ENCODE peak calls at places on chromosome 17, in six cellular contexts. M is sigmoid colon, H is A549, X is tibial nerve, B is HepG2, U is K562. V is an unnamed sample.

GRCh38 chr17:43689814-43690213 is 28.1 kb upstream of the MEOX1 start:
- DNase-seq in U (no peak), M (no peak), H (no peak), B (no peak), X (no peak), V (no peak)

GRCh38 chr17:83203472-83204221 is 124.2 kb downstream of the METRNL start:
- DNase-seq in B (no peak), U (no peak), X (peak; percentile 14), H (no peak), M (peak; percentile 65), V (peak; percentile 8)

GRCh38 chr17:17191346-17191792 is 14.8 kb downstream of the PLD6 start:
- DNase-seq in X (no peak), U (no peak), B (no peak), H (no peak), M (peak; percentile 81), V (no peak)

GRCh38 chr17:35793257-35793656 is 2.2 kb downstream of the MMP28 start:
- DNase-seq in H (no peak), M (peak; percentile 63), U (peak; percentile 4), X (no peak), B (no peak), V (no peak)

GRCh38 chr17:51231999-51232398 is 27.9 kb downstream of the MBTD1 start:
- DNase-seq in H (no peak), X (no peak), M (no peak), U (no peak), B (no peak), V (no peak)

GRCh38 chr17:10156579-10157488 is 41.6 kb downstream of the GAS7 start:
- DNase-seq in X (peak; percentile 26), U (no peak), B (no peak), H (no peak), M (peak; percentile 77), V (peak; percentile 36)

GRCh38 chr17:57293077-57293476 is 36.8 kb downstream of the MSI2 start:
- DNase-seq in H (no peak), U (no peak), X (no peak), M (no peak), B (peak; percentile 92), V (no peak)

GRCh38 chr17:2076461-2076984 is 21.6 kb downstream of the HIC1 start:
- DNase-seq in H (no peak), U (no peak), X (no peak), M (no peak), B (no peak), V (no peak)

GRCh38 chr17:12709063-12709462 is 43.4 kb downstream of the MYOCD start:
- DNase-seq in B (no peak), M (no peak), H (no peak), X (no peak), U (no peak), V (no peak)

GRCh38 chr17:19943026-19943425 is 34.6 kb downstream of the AKAP10 start:
- DNase-seq in H (no peak), X (no peak), M (no peak), U (no peak), B (no peak), V (no peak)

GRCh38 chr17:34176440-34176839 is 78.6 kb upstream of the CCL2 start:
- DNase-seq in H (no peak), M (no peak), U (no peak), X (no peak), B (no peak), V (no peak)

GRCh38 chr17:17741346-17742023 is 60.2 kb downstream of the RAI1 start:
- DNase-seq in B (no peak), X (peak; percentile 46), H (no peak), M (no peak), U (no peak), V (no peak)

GRCh38 chr17:64580384-64581307 is 73.9 kb downstream of the CEP95 start:
- DNase-seq in B (no peak), X (no peak), U (no peak), H (no peak), M (no peak), V (no peak)

GRCh38 chr17:56754523-56755208 is 79.1 kb downstream of the C17orf67 start:
- DNase-seq in X (no peak), U (no peak), H (peak; percentile 53), B (peak; percentile 83), M (no peak), V (no peak)

GRCh38 chr17:79628861-79629547 is 18.2 kb upstream of the RBFOX3 start:
- DNase-seq in H (no peak), U (no peak), M (peak; percentile 19), B (no peak), X (no peak), V (no peak)

GRCh38 chr17:7056386-7056785 is 12.5 kb upstream of the SLC16A11 start:
- DNase-seq in X (no peak), H (no peak), M (no peak), B (no peak), U (no peak), V (no peak)

GRCh38 chr17:14451729-14452191 is 150.9 kb downstream of the HS3ST3B1 start:
- DNase-seq in M (no peak), H (no peak), U (no peak), X (no peak), B (no peak), V (no peak)

GRCh38 chr17:77164483-77165030 is 23.8 kb downstream of the SEC14L1 start:
- DNase-seq in U (no peak), H (no peak), X (no peak), B (peak; percentile 43), M (no peak), V (no peak)

GRCh38 chr17:63601439-63602371 is 1.0 kb downstream of the TACO1 start:
- DNase-seq in M (no peak), H (peak; percentile 20), B (peak; percentile 79), X (no peak), U (peak; percentile 29), V (peak; percentile 56)

GRCh38 chr17:66571745-66572144 is 263.2 kb upstream of the CACNG5 start:
- DNase-seq in U (no peak), M (no peak), B (no peak), X (no peak), H (no peak), V (no peak)

GRCh38 chr17:30597776-30598288 is 120.6 kb downstream of the GOSR1 start:
- DNase-seq in B (peak; percentile 21), H (no peak), X (no peak), U (no peak), M (no peak), V (no peak)

GRCh38 chr17:75013077-75013391 is 564 bp downstream of the MRPL58 start:
- DNase-seq in U (peak; percentile 32), B (no peak), H (no peak), M (no peak), X (no peak), V (no peak)
- TF ChIP-seq EP300 in U (no peak), B (no peak), H (no peak), M (no peak), X (no peak), V (no peak)

GRCh38 chr17:81655378-81656117 is 794 bp downstream of the PDE6G start:
- DNase-seq in U (no peak), M (no peak), H (no peak), B (no peak), X (no peak), V (no peak)
- H3K4me3 ChIP-seq in U (no peak overlapping the region), M (no peak overlapping the region), H (no peak overlapping the region), B (no peak overlapping the region), X (no peak overlapping the region), V (no peak overlapping the region)

GRCh38 chr17:47687748-47688147 is 6.2 kb upstream of the TBKBP1 start:
- DNase-seq in B (no peak), M (no peak), H (no peak), X (no peak), U (no peak), V (no peak)

GRCh38 chr17:47687328-47687690 is 6.7 kb upstream of the TBKBP1 start:
- DNase-seq in B (no peak), M (no peak), H (no peak), X (no peak), U (no peak), V (no peak)

GRCh38 chr17:47692895-47693666 is 880 bp upstream of the TBKBP1 start:
- DNase-seq in X (no peak), H (no peak), M (no peak), U (no peak), B (no peak), V (no peak)

GRCh38 chr17:47692137-47692894 is 1.6 kb upstream of the TBKBP1 start:
- DNase-seq in H (no peak), X (no peak), U (no peak), M (no peak), B (no peak), V (no peak)

GRCh38 chr17:47690121-47690520 is 3.8 kb upstream of the TBKBP1 start:
- DNase-seq in B (no peak), U (no peak), H (no peak), M (no peak), X (no peak), V (no peak)
- TF ChIP-seq EP300 in B (no peak), U (no peak), H (no peak), M (no peak), X (no peak), V (no peak)

GRCh38 chr17:78206298-78206697 is 7.8 kb upstream of the BIRC5 start:
- DNase-seq in M (no peak), U (no peak), H (no peak), B (no peak), X (no peak), V (no peak)
- H3K4me3 ChIP-seq in M (no peak overlapping the region), U (no peak overlapping the region), H (no peak overlapping the region), B (no peak overlapping the region), X (no peak overlapping the region), V (no peak overlapping the region)

GRCh38 chr17:3927628-3928010 is 11.4 kb upstream of the P2RX1 start:
- DNase-seq in U (no peak), M (no peak), H (no peak), B (no peak), X (no peak), V (no peak)
- TF ChIP-seq EP300 in U (no peak), M (no peak), H (no peak), B (no peak), X (no peak), V (no peak)

DNA sequence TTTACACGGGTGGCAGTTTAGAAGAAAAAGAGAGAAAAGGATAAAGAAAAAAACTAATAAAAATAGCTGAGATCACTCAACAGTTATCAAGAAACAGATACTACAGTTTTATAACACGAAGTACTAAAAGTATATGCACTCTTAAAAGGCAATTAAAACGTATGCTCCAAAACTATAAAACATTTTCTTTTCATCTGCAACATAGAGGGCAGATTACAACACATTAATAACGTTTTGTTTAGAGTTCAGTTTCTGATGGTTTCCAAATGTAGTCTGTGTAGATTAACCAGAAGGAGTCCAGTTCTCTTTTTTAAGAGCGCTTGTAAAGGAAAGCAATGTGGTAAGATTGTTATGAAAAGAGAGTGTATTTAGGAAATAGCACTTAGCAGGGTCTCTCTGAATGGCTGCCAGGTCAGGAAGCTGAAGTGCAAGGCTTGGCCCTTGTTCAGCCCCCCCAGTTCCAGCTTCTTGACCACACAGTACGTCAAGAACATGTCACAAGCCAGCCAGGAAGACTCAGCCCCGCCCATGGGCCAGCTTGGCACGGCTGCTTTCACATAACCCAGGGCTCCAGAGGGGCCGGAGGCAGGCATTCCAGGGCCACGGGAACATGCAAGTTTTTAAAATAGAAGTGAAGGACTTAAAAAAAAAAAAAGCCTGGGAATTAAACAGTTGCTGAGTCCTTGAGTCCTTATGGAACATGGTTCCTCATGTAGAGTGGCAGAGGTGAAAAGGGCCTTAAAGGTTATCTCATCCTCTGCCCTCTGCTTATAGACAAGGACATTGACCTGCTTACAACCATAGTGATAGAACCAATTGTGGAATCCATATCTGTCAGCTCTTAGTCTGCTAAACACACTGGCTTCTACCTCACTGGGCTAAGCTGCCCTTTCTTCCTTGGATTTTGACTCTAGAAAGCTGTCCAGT is 147.4 kb upstream of the TBX2 start:
- DNase-seq in M (peak; percentile 95), H (peak; percentile 41), B (no peak), U (no peak), X (peak; percentile 95), V (peak; percentile 84)
- H3K4me3 ChIP-seq in M (peak overlapping the region; percentile 3), H (no peak overlapping the region), B (no peak overlapping the region), U (no peak overlapping the region), X (no peak overlapping the region), V (no peak overlapping the region)

GRCh38 chr17:8383143-8383974 is at the start of gene RPL26:
- DNase-seq in X (peak; percentile 96), H (peak; percentile 99), B (peak; percentile 98), U (peak; percentile 83), M (peak; percentile 99), V (peak; percentile 98)
- TF ChIP-seq EP300 in X (peak; percentile 93), H (no peak), B (peak; percentile 10), U (no peak), M (no peak), V (no peak)

V was measured in transverse colon.